ENCODE peak calls at places on chromosomes 2 and 18, in six cellular contexts. H is mesendoderm, X is IMR-90, V is H1, M is mesenchymal stem cell, O is H9. L is an unnamed sample.
A peak's percentile ranks its signal among the peaks of the same experiment; 100 is the strongest.

GRCh38 chr2:201580486-201580885 is 62.8 kb downstream of the TMEM237 start:
- DNase-seq in M (peak; percentile 82), X (peak; percentile 89), V (no peak), O (no peak), H (no peak), L (no peak)

GRCh38 chr2:145798419-145798818 is 1278.5 kb upstream of the ZEB2 start:
- DNase-seq in H (peak; percentile 83), X (no peak), V (no peak), M (no peak), O (no peak), L (no peak)

GRCh38 chr2:151907286-151907932 is 79.2 kb upstream of the ARL5A start:
- DNase-seq in V (no peak), M (no peak), X (no peak), H (no peak), O (no peak), L (no peak)

GRCh38 chr2:168336786-168337388 is 89.5 kb upstream of the STK39 start:
- DNase-seq in X (no peak), O (peak; percentile 91), H (peak; percentile 93), V (peak; percentile 67), M (no peak), L (peak; percentile 66)

GRCh38 chr18:47898696-47899095 is 31.8 kb downstream of the SMAD2 start:
- DNase-seq in O (no peak), X (no peak), M (no peak), V (no peak), H (no peak), L (no peak)

GRCh38 chr2:209593930-209594329 is 170.1 kb downstream of the MAP2 start:
- DNase-seq in O (no peak), M (no peak), V (no peak), X (no peak), H (no peak), L (no peak)

GRCh38 chr2:234955091-234955511 is 3.3 kb downstream of the SH3BP4 start:
- DNase-seq in H (peak; percentile 53), X (no peak), M (no peak), V (no peak), O (no peak), L (no peak)

GRCh38 chr2:174965992-174966789 is 39.0 kb downstream of the CHN1 start:
- DNase-seq in H (peak; percentile 37), X (peak; percentile 42), O (no peak), V (no peak), M (peak; percentile 31), L (no peak)

GRCh38 chr2:218093879-218094278 is 24.8 kb downstream of the RUFY4 start:
- DNase-seq in V (no peak), H (no peak), X (no peak), O (no peak), M (no peak), L (no peak)

GRCh38 chr2:201631041-201631440 is 12.3 kb downstream of the TMEM237 start:
- DNase-seq in H (no peak), M (no peak), V (no peak), O (no peak), X (no peak), L (no peak)

GRCh38 chr2:58227171-58227917 is 13.8 kb downstream of the FANCL start:
- DNase-seq in X (no peak), V (no peak), O (no peak), M (no peak), H (no peak), L (no peak)

GRCh38 chr2:42390401-42390969 is 29.5 kb upstream of the COX7A2L start:
- DNase-seq in M (no peak), X (no peak), V (peak; percentile 1), H (no peak), O (no peak), L (no peak)

GRCh38 chr18:75745147-75745546 is 317.6 kb upstream of the SMIM21 start:
- DNase-seq in O (no peak), H (no peak), V (no peak), M (no peak), X (no peak), L (no peak)

GRCh38 chr18:69659142-69659651 is 258.5 kb downstream of the DOK6 start:
- DNase-seq in X (no peak), M (no peak), O (no peak), H (no peak), V (no peak), L (no peak)

GRCh38 chr18:3060667-3061580 is 48.0 kb upstream of the LPIN2 start:
- DNase-seq in H (no peak), O (no peak), X (no peak), V (no peak), M (peak; percentile 54), L (no peak)

GRCh38 chr2:75403991-75404428 is 156.7 kb downstream of the EVA1A start:
- DNase-seq in O (peak; percentile 38), V (no peak), H (peak; percentile 83), M (peak; percentile 67), X (peak; percentile 59), L (peak; percentile 80)

GRCh38 chr2:75410702-75411101 is 150.0 kb downstream of the EVA1A start:
- DNase-seq in O (no peak), M (no peak), H (no peak), X (no peak), V (no peak), L (no peak)

GRCh38 chr2:75406138-75406537 is 154.6 kb downstream of the EVA1A start:
- DNase-seq in H (no peak), X (no peak), M (no peak), V (no peak), O (no peak), L (no peak)

GRCh38 chr2:75407038-75407530 is 153.7 kb downstream of the EVA1A start:
- DNase-seq in M (no peak), V (no peak), X (no peak), O (no peak), H (no peak), L (no peak)

DNA sequence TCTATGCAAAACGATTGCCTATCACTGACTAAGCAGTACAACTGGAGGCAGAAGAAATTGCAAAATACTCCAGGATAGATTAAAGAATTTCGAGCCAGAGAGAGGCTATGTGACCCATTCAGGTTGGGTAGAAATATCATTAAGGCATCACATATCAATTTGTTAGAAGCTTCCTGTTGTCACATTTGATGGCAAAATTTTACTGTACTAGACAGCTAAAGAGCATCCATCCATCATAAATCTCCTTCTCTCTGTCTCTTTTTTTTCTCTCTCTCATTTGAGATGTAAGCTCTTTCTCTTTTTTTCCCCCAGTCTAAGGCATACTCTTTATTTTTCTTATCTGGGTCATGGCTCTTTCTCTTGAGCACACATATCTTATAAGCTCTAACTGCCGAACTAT is 155.7 kb downstream of the EVA1A start:
- DNase-seq in V (no peak), O (no peak), H (no peak), M (no peak), X (no peak), L (no peak)
- H3K27ac ChIP-seq in V (no peak overlapping the region), O (no peak overlapping the region), H (no peak overlapping the region), M (no peak overlapping the region), X (no peak overlapping the region), L (no peak overlapping the region)

DNA sequence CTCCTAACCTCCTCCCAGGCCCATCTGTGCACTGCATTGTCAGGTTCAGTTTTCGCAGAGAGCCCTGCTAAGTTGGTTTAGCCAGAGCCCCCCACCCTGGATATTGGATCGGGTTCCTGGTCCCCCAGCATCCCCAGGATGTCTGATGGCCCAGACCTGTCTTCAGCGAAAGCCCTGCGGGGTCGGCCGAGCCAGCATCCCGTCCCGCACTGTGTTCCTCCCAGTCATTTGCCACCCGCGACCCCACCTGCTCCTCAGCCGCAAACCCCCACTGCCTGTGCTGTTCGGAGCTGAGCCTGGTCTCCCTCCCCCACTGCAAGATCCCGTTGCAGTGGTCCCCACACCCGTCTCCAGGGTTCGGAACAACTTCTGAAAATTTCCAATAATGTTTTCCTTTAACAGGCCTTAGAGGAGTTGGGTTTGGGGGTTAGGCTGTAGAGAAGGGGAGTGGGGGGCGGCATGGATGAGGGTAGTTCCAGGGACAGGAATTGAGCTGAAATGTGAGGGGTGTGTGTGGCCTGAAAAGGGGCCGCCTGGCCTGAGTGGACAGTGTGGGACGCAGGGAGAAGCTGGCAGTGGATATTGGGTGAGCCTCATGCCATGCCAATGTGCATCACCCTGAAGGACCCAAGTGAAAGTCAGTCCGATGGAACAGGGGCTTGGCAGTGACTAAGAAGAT is 1.6 kb upstream of the COPS9 start:
- DNase-seq in O (peak; percentile 24), M (no peak), X (no peak), H (no peak), V (no peak), L (no peak)
- H3K18ac ChIP-seq in O (no peak overlapping the region), M (no peak overlapping the region), X (no peak overlapping the region), H (no peak overlapping the region), V (no peak overlapping the region), L (no peak overlapping the region)

GRCh38 chr2:128726221-128726620 is 407.6 kb upstream of the HS6ST1 start:
- DNase-seq in X (no peak), O (no peak), M (no peak), H (no peak), V (no peak), L (no peak)
- H3K27ac ChIP-seq in X (no peak overlapping the region), O (no peak overlapping the region), M (no peak overlapping the region), H (no peak overlapping the region), V (no peak overlapping the region), L (no peak overlapping the region)

DNA sequence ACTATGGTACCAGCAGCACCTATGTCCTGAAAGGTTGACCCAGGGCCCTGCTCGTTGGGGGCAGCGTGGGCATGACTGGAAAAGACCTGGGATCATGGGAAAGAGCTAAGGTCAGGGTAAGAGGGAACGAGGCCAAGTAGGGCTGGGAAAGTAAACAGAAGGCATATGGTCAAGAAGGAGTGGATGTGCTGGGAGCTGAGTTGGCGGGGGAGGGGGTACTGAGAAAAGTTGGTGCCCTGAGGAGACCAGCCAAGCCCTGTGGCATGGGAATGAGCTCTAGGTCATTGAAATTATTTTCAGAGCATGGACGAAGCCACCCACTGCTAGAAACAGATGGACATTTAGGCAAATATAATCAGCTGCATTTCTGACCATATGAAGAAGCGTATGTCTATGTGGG is 18.9 kb downstream of the MAPRE2 start:
- DNase-seq in X (no peak), V (no peak), M (no peak), O (no peak), H (no peak), L (no peak)
- H3K18ac ChIP-seq in X (no peak overlapping the region), V (no peak overlapping the region), M (no peak overlapping the region), O (no peak overlapping the region), H (no peak overlapping the region), L (no peak overlapping the region)

GRCh38 chr2:188966728-188967127 is 7.4 kb upstream of the COL3A1 start:
- DNase-seq in V (no peak), O (no peak), H (no peak), X (no peak), M (no peak), L (no peak)

GRCh38 chr2:188966079-188966571 is 8.0 kb upstream of the COL3A1 start:
- DNase-seq in H (no peak), X (no peak), O (no peak), M (no peak), V (no peak), L (no peak)

GRCh38 chr2:188970201-188970600 is 4.0 kb upstream of the COL3A1 start:
- DNase-seq in V (no peak), H (no peak), X (no peak), O (no peak), M (peak; percentile 43), L (no peak)

GRCh38 chr2:188971316-188971930 is 2.8 kb upstream of the COL3A1 start:
- DNase-seq in H (no peak), V (no peak), O (no peak), X (no peak), M (peak; percentile 52), L (no peak)

GRCh38 chr2:188969236-188970032 is 4.7 kb upstream of the COL3A1 start:
- DNase-seq in V (no peak), M (peak; percentile 79), X (peak; percentile 78), O (no peak), H (no peak), L (no peak)
- H3K27ac ChIP-seq in V (no peak overlapping the region), M (peak overlapping the region; percentile 14), X (peak overlapping the region; percentile 85), O (no peak overlapping the region), H (no peak overlapping the region), L (no peak overlapping the region)

L was measured in trophoblast cell.